ENCODE peak calls at places on chromosome 12, in six cellular contexts. T is GM23248; X is thyroid gland; M is SHP77; Q is stimulated activated CD8-positive, alpha-beta memory T cell treated with anti-CD3 and anti-CD28 coated beads, Interleukin-12 subunit alpha, Interleukin-12 subunit beta, amount 100 ng/mL, for 1 hour; O is endothelial cell of umbilical vein. W is an unnamed sample.

GRCh38 chr12:54549774-54550451 is 512 bp downstream of the PDE1B start:
- DNase-seq in M (no peak), X (peak), O (peak), T (peak), Q (no peak), W (no peak)

GRCh38 chr12:47509398-47509851 is 196.4 kb downstream of the RPAP3 start:
- DNase-seq in T (peak), X (no peak), Q (no peak), M (no peak), O (peak), W (no peak)

GRCh38 chr12:75923964-75924666 is 107.5 kb downstream of the PHLDA1 start:
- DNase-seq in O (no peak), T (peak), X (no peak), M (no peak), Q (no peak), W (no peak)

GRCh38 chr12:40338071-40338470 is 113.3 kb downstream of the LRRK2 start:
- DNase-seq in T (no peak), X (no peak), O (no peak), M (no peak), Q (no peak), W (no peak)

GRCh38 chr12:53578783-53579182 is 47.4 kb downstream of the ATF7 start:
- DNase-seq in M (no peak), X (no peak), T (no peak), O (no peak), Q (no peak), W (no peak)

GRCh38 chr12:646303-647038 is 16.8 kb downstream of the NINJ2 start:
- DNase-seq in X (peak), M (no peak), O (peak), T (peak), Q (no peak), W (no peak)

GRCh38 chr12:13661005-13661887 is 320.2 kb downstream of the GRIN2B start:
- DNase-seq in O (peak), T (peak), Q (no peak), M (peak), X (peak), W (no peak)

GRCh38 chr12:66062280-66062605 is 68.3 kb downstream of the LLPH start:
- DNase-seq in T (peak), O (no peak), Q (no peak), X (no peak), M (no peak), W (no peak)

GRCh38 chr12:124413401-124413800 is 118.5 kb downstream of the RFLNA start:
- DNase-seq in M (no peak), X (peak), T (no peak), Q (no peak), O (no peak), W (no peak)

GRCh38 chr12:90111646-90112565 is 403.3 kb upstream of the ATP2B1 start:
- DNase-seq in X (no peak), Q (no peak), T (no peak), M (no peak), O (no peak), W (no peak)

GRCh38 chr12:8860165-8860961 is 37.9 kb downstream of the A2ML1 start:
- DNase-seq in T (peak), M (no peak), X (peak), O (peak), Q (no peak), W (no peak)

GRCh38 chr12:46492471-46493351 is 120.1 kb upstream of the SLC38A2 start:
- DNase-seq in T (peak), Q (no peak), M (peak), X (no peak), O (peak), W (no peak)

GRCh38 chr12:5293773-5294172 is 138.1 kb upstream of the NTF3 start:
- DNase-seq in Q (no peak), X (no peak), M (no peak), T (no peak), O (no peak), W (no peak)

GRCh38 chr12:51871126-51871525 is 16.8 kb upstream of the ANKRD33 start:
- DNase-seq in Q (no peak), O (no peak), X (no peak), M (no peak), T (no peak), W (peak)

GRCh38 chr12:108618079-108618952 is 15.4 kb downstream of the SELPLG start:
- DNase-seq in Q (peak), T (peak), M (peak), X (peak), O (peak), W (no peak)

GRCh38 chr12:84362552-84362897 is 550.1 kb downstream of the SLC6A15 start:
- DNase-seq in M (no peak), T (no peak), Q (no peak), O (no peak), X (no peak), W (no peak)

GRCh38 chr12:27922591-27923139 is 49.9 kb downstream of the PTHLH start:
- DNase-seq in T (peak), X (no peak), M (no peak), Q (no peak), O (peak), W (no peak)

GRCh38 chr12:7989827-7990491 is 42.6 kb upstream of the FOXJ2 start:
- DNase-seq in X (peak), M (no peak), O (peak), Q (peak), T (no peak), W (peak)

GRCh38 chr12:73598626-73599025 is 939.0 kb upstream of the ATXN7L3B start:
- DNase-seq in Q (no peak), M (no peak), T (no peak), O (no peak), X (no peak), W (no peak)

GRCh38 chr12:117561990-117562389 is 200.6 kb upstream of the NOS1 start:
- DNase-seq in O (no peak), T (no peak), M (no peak), X (no peak), Q (no peak), W (no peak)

GRCh38 chr12:11641522-11641921 is 8.0 kb upstream of the ETV6 start:
- DNase-seq in Q (no peak), M (no peak), T (no peak), X (no peak), O (no peak), W (no peak)